ENCODE peak calls at places on chromosomes 12 and 14, in six cellular contexts. Y, G, H, Z, P and N are unnamed samples.
A peak's percentile ranks its signal among the peaks of the same experiment; 100 is the strongest.

GRCh38 chr12:72017054-72017651 is 78.5 kb downstream of the TPH2 start:
- DNase-seq in Y (peak; percentile 16), G (peak; percentile 48), H (peak; percentile 75), Z (peak; percentile 14), P (no peak), N (peak; percentile 72)

GRCh38 chr14:104425171-104425681 is 154.3 kb upstream of the C14orf180 start:
- DNase-seq in Y (no peak), G (no peak), H (no peak), Z (no peak), P (no peak), N (no peak)

GRCh38 chr14:100748403-100748802 is 21.7 kb downstream of the DLK1 start:
- DNase-seq in Y (no peak), G (no peak), H (no peak), Z (no peak), P (no peak), N (peak; percentile 11)

GRCh38 chr14:91873476-91874265 is 6.3 kb upstream of the TC2N start:
- DNase-seq in Y (no peak), G (no peak), H (no peak), Z (no peak), P (peak; percentile 14), N (no peak)

GRCh38 chr12:62164036-62164435 is 96.2 kb upstream of the USP15 start:
- DNase-seq in Y (no peak), G (no peak), H (no peak), Z (no peak), P (no peak), N (no peak)

GRCh38 chr12:66695130-66695529 is 16.3 kb upstream of the GRIP1 start:
- DNase-seq in Y (no peak), G (no peak), H (no peak), Z (no peak), P (no peak), N (no peak)

GRCh38 chr12:17528394-17528793 is 561.6 kb downstream of the RERGL start:
- DNase-seq in Y (no peak), G (no peak), H (no peak), Z (no peak), P (no peak), N (no peak)

GRCh38 chr12:79424109-79424721 is 266.5 kb downstream of the PAWR start:
- DNase-seq in Y (peak; percentile 84), G (peak; percentile 56), H (no peak), Z (no peak), P (no peak), N (no peak)

GRCh38 chr14:65961004-65961403 is 525.2 kb upstream of the CCDC196 start:
- DNase-seq in Y (no peak), G (peak; percentile 41), H (peak; percentile 88), Z (peak; percentile 52), P (no peak), N (no peak)

GRCh38 chr14:103650213-103650612 is 21.2 kb downstream of the KLC1 start:
- DNase-seq in Y (no peak), G (no peak), H (no peak), Z (no peak), P (no peak), N (no peak)

GRCh38 chr12:38906482-38907170 is 1.2 kb upstream of the CPNE8 start:
- DNase-seq in Y (no peak), G (peak; percentile 59), H (peak; percentile 92), Z (peak; percentile 87), P (peak; percentile 9), N (peak; percentile 90)

GRCh38 chr14:36944307-36945010 is 227.9 kb downstream of the SLC25A21 start:
- DNase-seq in Y (no peak), G (peak; percentile 5), H (no peak), Z (no peak), P (no peak), N (no peak)

GRCh38 chr12:56775638-56776037 is 12.5 kb downstream of the HSD17B6 start:
- DNase-seq in Y (no peak), G (no peak), H (no peak), Z (no peak), P (no peak), N (no peak)

GRCh38 chr14:76954791-76955190 is 73.7 kb downstream of the IRF2BPL start:
- DNase-seq in Y (no peak), G (no peak), H (no peak), Z (no peak), P (no peak), N (no peak)

GRCh38 chr14:64502476-64503183 is 1.0 kb downstream of the ZBTB25 start:
- DNase-seq in Y (no peak), G (no peak), H (no peak), Z (no peak), P (no peak), N (no peak)

GRCh38 chr14:71021347-71022014 is 114.2 kb downstream of the PCNX1 start:
- DNase-seq in Y (no peak), G (peak; percentile 84), H (no peak), Z (no peak), P (no peak), N (no peak)

GRCh38 chr12:102474438-102475064 is 5.8 kb downstream of the IGF1 start:
- DNase-seq in Y (no peak), G (no peak), H (no peak), Z (no peak), P (no peak), N (no peak)

GRCh38 chr12:54463034-54463433 is 10.4 kb downstream of the GTSF1 start:
- DNase-seq in Y (no peak), G (no peak), H (no peak), Z (no peak), P (no peak), N (peak; percentile 83)

GRCh38 chr12:108856170-108856427 is 1.3 kb downstream of the SSH1 start:
- DNase-seq in Y (no peak), G (no peak), H (no peak), Z (no peak), P (no peak), N (no peak)

GRCh38 chr14:85088231-85088630 is 441.7 kb upstream of the FLRT2 start:
- DNase-seq in Y (no peak), G (no peak), H (no peak), Z (no peak), P (no peak), N (no peak)

GRCh38 chr12:132560831-132561783 is 49.3 kb downstream of the LRCOL1 start:
- DNase-seq in Y (no peak), G (peak; percentile 62), H (peak; percentile 91), Z (peak; percentile 60), P (no peak), N (no peak)

GRCh38 chr12:69431604-69432222 is 38.5 kb upstream of the FRS2 start:
- DNase-seq in Y (no peak), G (no peak), H (no peak), Z (no peak), P (no peak), N (no peak)

GRCh38 chr14:81087230-81087629 is 131.8 kb downstream of the TSHR start:
- DNase-seq in Y (no peak), G (no peak), H (no peak), Z (no peak), P (no peak), N (no peak)